ENCODE peak calls at places on chromosomes 4 and X, in five cellular contexts. I is SK-N-SH, G is tibial artery, J is ovary, Z is cardiac fibroblast. C is an unnamed sample.

GRCh38 chr4:140497776-140498636 is at the start of gene MGAT4D:
- DNase-seq in Z (no peak), I (peak; percentile 17), G (no peak), J (no peak), C (peak; percentile 15)

GRCh38 chr4:1872918-1873269 is 1.7 kb downstream of the NSD2 start:
- DNase-seq in I (no peak), G (no peak), J (no peak), Z (peak; percentile 86), C (no peak)

GRCh38 chr4:147704846-147705245 is 20.9 kb upstream of the PRMT9 start:
- DNase-seq in I (no peak), J (no peak), G (no peak), Z (no peak), C (no peak)

GRCh38 chrX:111098874-111099273 is 2.9 kb downstream of the PAK3 start:
- DNase-seq in G (peak; percentile 65), I (peak; percentile 68), J (peak; percentile 54), Z (peak; percentile 15), C (peak; percentile 73)

GRCh38 chr4:26320453-26321325 is at the start of gene RBPJ:
- DNase-seq in Z (peak; percentile 98), I (peak; percentile 95), J (peak; percentile 95), G (peak; percentile 95), C (peak; percentile 87)

GRCh38 chr4:121829511-121829910 is 5.8 kb upstream of the CCNA2 start:
- DNase-seq in I (no peak), G (no peak), J (no peak), Z (no peak), C (no peak)

GRCh38 chr4:123671633-123672404 is 275.2 kb downstream of the SPRY1 start:
- DNase-seq in G (no peak), I (no peak), Z (no peak), J (no peak), C (no peak)

GRCh38 chr4:17447675-17448298 is 64.1 kb downstream of the QDPR start:
- DNase-seq in I (peak; percentile 69), Z (peak; percentile 85), G (no peak), J (no peak), C (peak; percentile 26)

GRCh38 chr4:141449927-141450326 is 186.5 kb upstream of the IL15 start:
- DNase-seq in G (no peak), Z (no peak), J (no peak), I (no peak), C (no peak)

GRCh38 chr4:99099311-99099710 is 10.7 kb upstream of the ADH5 start:
- DNase-seq in I (no peak), G (no peak), J (no peak), Z (no peak), C (no peak)

GRCh38 chr4:141132689-141133145 is 552 bp downstream of the RNF150 start:
- DNase-seq in I (peak; percentile 92), Z (peak; percentile 25), G (peak; percentile 70), J (peak; percentile 76), C (peak; percentile 44)

GRCh38 chrX:103357871-103358270 is 1.6 kb downstream of the TCEAL9 start:
- DNase-seq in I (no peak), Z (no peak), G (no peak), J (no peak), C (no peak)

GRCh38 chr4:136763844-136764446 is 768.3 kb downstream of the PCDH18 start:
- DNase-seq in G (no peak), Z (peak; percentile 2), I (no peak), J (no peak), C (no peak)

GRCh38 chr4:93658443-93658842 is 170.1 kb upstream of the ATOH1 start:
- DNase-seq in J (no peak), I (no peak), G (no peak), Z (no peak), C (no peak)

GRCh38 chr4:165929662-165930061 is 56.6 kb downstream of the TLL1 start:
- DNase-seq in Z (no peak), I (no peak), J (no peak), G (no peak), C (no peak)

GRCh38 chrX:136168929-136169735 is 21.8 kb downstream of the FHL1 start:
- DNase-seq in G (peak; percentile 76), Z (peak; percentile 81), I (peak; percentile 69), J (no peak), C (no peak)

GRCh38 chr4:119833611-119834010 is 205.0 kb upstream of the PDE5A start:
- DNase-seq in I (no peak), J (no peak), Z (peak; percentile 59), G (no peak), C (no peak)

GRCh38 chr4:88225216-88226107 is 58.9 kb downstream of the PPM1K start:
- DNase-seq in I (no peak), Z (peak; percentile 26), J (no peak), G (no peak), C (no peak)

GRCh38 chr4:113540859-113541258 is 220.7 kb downstream of the CAMK2D start:
- DNase-seq in G (no peak), Z (peak; percentile 64), J (no peak), I (no peak), C (no peak)

GRCh38 chr4:82780398-82781231 is 18.0 kb downstream of the SCD5 start:
- DNase-seq in G (peak; percentile 81), I (peak; percentile 69), J (peak; percentile 94), Z (peak; percentile 68), C (no peak)

GRCh38 chrX:140034916-140035315 is 69.6 kb upstream of the CXorf66 start:
- DNase-seq in Z (no peak), J (no peak), G (no peak), I (peak; percentile 2), C (no peak)

DNA sequence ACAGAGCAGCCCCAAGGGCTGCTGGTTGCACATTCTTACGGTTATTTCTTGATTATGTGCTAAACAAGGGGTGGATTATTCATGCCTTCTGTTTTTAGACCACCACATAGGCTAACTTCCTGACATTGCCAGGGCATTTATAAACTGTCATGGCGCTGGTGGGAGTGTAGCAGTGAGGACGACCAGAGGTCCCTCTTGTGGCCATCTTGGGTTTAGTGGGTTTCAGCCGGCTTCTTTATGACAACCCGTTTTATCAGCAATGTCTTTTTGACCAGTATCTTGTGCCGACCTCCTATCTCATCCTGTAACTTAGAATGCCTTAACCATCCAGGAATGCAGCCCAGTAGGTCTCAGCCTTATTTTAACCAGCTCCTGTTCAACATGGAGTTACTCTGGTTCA is 212.4 kb upstream of the GRID2 start:
- DNase-seq in Z (peak; percentile 12), J (no peak), I (no peak), G (no peak), C (no peak)
- TF ChIP-seq CTCF in Z (no peak), J (no peak), I (peak; percentile 45), G (no peak), C (no peak)

DNA sequence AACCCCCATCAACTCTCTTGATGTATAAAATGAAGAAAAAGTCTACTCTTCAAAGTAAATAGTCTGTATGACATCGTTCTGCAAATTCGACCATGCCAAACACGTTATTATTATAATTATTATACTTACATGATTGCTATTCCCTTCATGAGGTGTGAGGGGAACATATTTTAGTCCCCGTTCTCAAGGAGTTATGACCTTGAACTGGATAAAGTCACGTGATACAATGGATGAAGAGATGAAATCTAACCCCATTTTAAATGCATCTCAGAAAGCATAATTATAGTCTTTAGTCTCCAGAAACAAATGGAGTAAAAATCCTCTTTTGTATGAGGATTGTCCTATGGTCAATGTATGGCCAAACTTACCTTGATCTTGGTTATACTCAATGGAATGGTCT is 250.3 kb downstream of the HS3ST1 start:
- DNase-seq in G (no peak), I (no peak), Z (no peak), J (no peak), C (no peak)
- TF ChIP-seq CTCF in G (no peak), I (no peak), Z (no peak), J (no peak), C (no peak)

DNA sequence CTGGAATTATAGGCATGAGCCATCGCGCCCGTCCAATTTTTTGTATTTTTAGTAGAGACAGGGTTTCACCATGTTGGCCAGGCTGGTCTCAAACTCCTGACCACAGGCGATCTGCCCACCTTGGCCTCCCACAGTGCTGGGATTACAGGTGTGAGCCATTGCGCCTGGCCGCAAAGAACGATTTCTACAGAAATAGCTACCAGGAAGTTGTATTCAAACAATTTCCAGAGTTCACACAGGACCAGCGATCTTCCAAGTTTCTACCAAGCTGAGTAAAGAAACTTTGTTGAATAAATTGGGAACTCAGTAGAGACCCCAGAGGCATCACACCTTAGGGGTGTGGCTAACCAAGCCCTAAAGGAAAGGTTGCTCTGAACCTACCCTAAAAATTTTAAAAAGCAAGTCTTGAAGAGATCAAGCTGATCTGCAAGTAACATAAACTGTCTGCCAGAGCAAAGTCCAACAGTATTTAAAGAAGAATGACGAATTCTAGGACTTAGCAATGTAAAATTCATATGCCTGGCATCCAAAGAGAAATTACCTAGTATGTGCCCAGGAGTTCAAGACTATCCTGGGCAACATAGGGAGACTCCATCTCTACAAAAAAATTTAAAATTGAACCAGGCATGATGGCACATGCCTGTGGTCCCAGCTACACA is 48.4 kb upstream of the USP9X start:
- DNase-seq in Z (no peak), G (no peak), I (no peak), J (no peak), C (no peak)
- TF ChIP-seq CTCF in Z (no peak), G (no peak), I (no peak), J (no peak), C (no peak)

DNA sequence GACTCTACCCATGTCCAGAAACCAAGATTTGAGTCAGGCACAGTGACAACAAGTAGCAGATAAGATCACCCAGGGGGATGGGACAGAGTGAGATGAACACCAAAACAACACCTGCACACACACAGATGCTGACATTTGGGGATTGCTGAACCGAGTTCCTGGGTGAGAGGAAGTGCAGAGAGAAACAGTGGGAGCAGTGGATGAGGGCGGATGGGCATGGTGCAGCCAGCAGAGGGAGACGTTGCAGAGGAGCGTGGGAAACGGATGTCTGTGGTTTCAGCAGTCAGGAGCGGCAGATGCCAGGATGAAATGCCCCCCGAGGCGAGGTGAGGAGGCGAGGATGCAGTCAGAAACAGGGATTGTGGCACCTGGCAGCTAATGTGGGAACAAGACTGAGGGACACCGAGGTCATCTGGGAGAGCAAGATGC is 78.6 kb upstream of the STS start:
- DNase-seq in J (no peak), I (peak; percentile 65), Z (no peak), G (no peak), C (no peak)
- TF ChIP-seq CTCF in J (no peak), I (peak; percentile 40), Z (peak; percentile 36), G (no peak), C (peak; percentile 32)

DNA sequence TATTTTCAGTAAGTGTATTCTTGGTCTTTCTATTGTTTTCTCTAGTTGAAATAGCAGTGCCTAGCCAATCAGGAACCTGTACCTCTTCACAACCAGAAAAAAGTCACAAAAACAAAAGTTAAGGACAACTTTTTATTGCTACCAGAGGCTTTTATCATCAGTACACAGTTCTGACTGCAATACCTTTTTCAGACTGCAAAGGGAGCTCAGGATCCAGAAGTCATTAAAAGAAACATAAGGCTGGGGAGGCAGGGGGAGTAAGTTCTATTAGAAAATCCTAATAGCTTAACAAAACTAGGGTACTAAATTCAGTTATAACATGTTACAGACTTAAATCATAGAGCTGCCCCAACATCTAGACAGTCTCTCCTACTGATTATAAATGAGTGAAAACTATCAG is 28.8 kb downstream of the CCNI start:
- DNase-seq in I (peak; percentile 14), G (no peak), Z (peak; percentile 53), J (no peak), C (no peak)
- TF ChIP-seq CTCF in I (peak; percentile 56), G (peak; percentile 24), Z (peak; percentile 42), J (no peak), C (peak; percentile 44)

DNA sequence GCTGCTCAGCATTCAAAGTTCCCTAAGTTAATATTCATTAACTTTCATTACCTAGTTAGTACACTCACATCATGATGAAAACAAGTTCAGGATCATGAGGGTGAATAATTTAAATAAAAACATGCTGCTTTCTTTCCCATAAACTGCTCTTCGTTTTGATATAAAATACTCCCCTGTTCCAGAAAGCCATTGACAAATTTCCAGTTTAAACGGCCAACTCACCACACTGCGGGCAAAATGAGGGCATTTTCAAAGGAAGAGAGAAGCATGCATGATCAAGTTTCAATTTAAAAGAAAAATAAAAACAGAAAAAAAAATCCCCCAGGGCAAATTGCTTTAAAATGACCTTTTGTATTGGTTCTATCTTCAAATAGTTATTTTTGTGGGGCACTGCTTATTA is 69.6 kb downstream of the EPHA5 start:
- DNase-seq in J (no peak), I (no peak), G (no peak), Z (no peak), C (no peak)
- TF ChIP-seq CTCF in J (no peak), I (no peak), G (no peak), Z (no peak), C (no peak)